ENCODE peak calls at places on chromosome 20, in nine cellular contexts. U is HT1080; K is neural crest cell; Y is small intestine; Z is heart left ventricle; E is naive thymus-derived CD8-positive, alpha-beta T cell; R is activated CD4-positive, alpha-beta T cell treated with anti-CD3 and anti-CD28 coated beads, Interleukin-2, amount 10 ng/mL, durations not matched to agents 7 days and 5 days; N is effector CD4-positive, alpha-beta T cell; O is NCI-H1092 treated with DMSO at 0.1 percent for 48 hours. I is an unnamed sample.

GRCh38 chr20:841568-842546 is 8.3 kb downstream of the FAM110A start:
- DNase-seq in U (no peak), K (no peak), O (no peak), Z (no peak), N (no peak), R (no peak), Y (peak), E (no peak), I (no peak)

GRCh38 chr20:8647868-8648495 is 420.9 kb upstream of the PLCB4 start:
- DNase-seq in K (no peak), R (no peak), O (no peak), E (no peak), Y (no peak), Z (peak), N (no peak), U (no peak), I (no peak)

GRCh38 chr20:10375191-10375590 is 58.8 kb downstream of the MKKS start:
- DNase-seq in K (no peak), R (no peak), E (no peak), N (no peak), Y (no peak), O (no peak), Z (no peak), U (no peak), I (no peak)

GRCh38 chr20:24684421-24684871 is 215.0 kb downstream of the SYNDIG1 start:
- DNase-seq in R (no peak), N (no peak), Z (no peak), E (no peak), Y (no peak), K (no peak), O (no peak), U (no peak), I (no peak)

GRCh38 chr20:15882553-15882952 is 690.7 kb downstream of the KIF16B start:
- DNase-seq in Y (no peak), K (no peak), Z (no peak), N (no peak), O (no peak), U (peak), E (no peak), R (no peak), I (no peak)

GRCh38 chr20:4905195-4905594 is 96.1 kb downstream of the SLC23A2 start:
- DNase-seq in R (no peak), N (no peak), E (no peak), Y (no peak), Z (no peak), U (no peak), K (no peak), O (no peak), I (no peak)

GRCh38 chr20:20741067-20742045 is 28.9 kb upstream of the RALGAPA2 start:
- DNase-seq in O (peak), Z (no peak), E (no peak), U (no peak), K (no peak), N (no peak), Y (no peak), R (no peak), I (no peak)

GRCh38 chr20:53707341-53708102 is 113.9 kb upstream of the ZNF217 start:
- DNase-seq in E (no peak), R (no peak), N (no peak), Y (no peak), O (no peak), Z (no peak), U (no peak), K (no peak), I (no peak)

GRCh38 chr20:51700809-51701285 is 67.3 kb downstream of the ATP9A start:
- DNase-seq in K (peak), Z (no peak), O (no peak), R (peak), N (no peak), U (no peak), E (no peak), Y (peak), I (peak)

GRCh38 chr20:61980647-61981583 is 84.8 kb downstream of the TAF4 start:
- DNase-seq in R (no peak), E (no peak), O (no peak), Y (peak), N (no peak), U (peak), Z (no peak), K (no peak), I (peak)

GRCh38 chr20:4813839-4814695 is 92.4 kb downstream of the PRND start:
- DNase-seq in Y (peak), N (peak), K (no peak), Z (no peak), U (peak), R (peak), E (peak), O (no peak), I (no peak)

GRCh38 chr20:49595811-49596545 is 28.0 kb upstream of the PTGIS start:
- DNase-seq in Y (no peak), O (no peak), U (peak), N (no peak), K (no peak), E (no peak), R (peak), Z (no peak), I (no peak)

GRCh38 chr20:54002056-54002575 is 68.3 kb downstream of the BCAS1 start:
- DNase-seq in E (no peak), K (no peak), N (no peak), U (no peak), O (no peak), Z (no peak), R (no peak), Y (no peak), I (no peak)

I was measured in HepG2.